ENCODE peak calls at places on chromosomes 11 and 22, in seven cellular contexts. One of them, this sample, is unnamed.

GRCh38 chr22:23216331-23217170 is 36.2 kb downstream of the BCR start:
- DNase-seq in SK-N-DZ: no peak
- DNase-seq in AML-193: peak
- DNase-seq in stimulated activated effector memory CD8-positive, alpha-beta T cell treated with anti-CD3 and anti-CD28 coated beads, Interleukin-12 subunit alpha, Interleukin-12 subunit beta, amount 100 ng/mL, for 72 hours: peak
- DNase-seq in effector memory CD8-positive, alpha-beta T cell: peak
- DNase-seq in NCI-H1105 treated with DMSO at 0.1 percent for 48 hours: no peak
- DNase-seq in stimulated activated CD4-positive, alpha-beta T cell treated with anti-CD3 and anti-CD28 coated beads, Interleukin-15, amount 100 ng/mL, for 1 hour: no peak
- DNase-seq in this sample: no peak

GRCh38 chr22:48981671-48982070 is 846.0 kb downstream of the BRD1 start:
- DNase-seq in SK-N-DZ: no peak
- DNase-seq in stimulated activated effector memory CD8-positive, alpha-beta T cell treated with anti-CD3 and anti-CD28 coated beads, Interleukin-12 subunit alpha, Interleukin-12 subunit beta, amount 100 ng/mL, for 72 hours: no peak
- DNase-seq in NCI-H1105 treated with DMSO at 0.1 percent for 48 hours: no peak
- DNase-seq in AML-193: no peak
- DNase-seq in stimulated activated CD4-positive, alpha-beta T cell treated with anti-CD3 and anti-CD28 coated beads, Interleukin-15, amount 100 ng/mL, for 1 hour: no peak
- DNase-seq in effector memory CD8-positive, alpha-beta T cell: no peak
- DNase-seq in this sample: no peak

GRCh38 chr11:64827451-64827839 is 17.0 kb downstream of the CDC42BPG start:
- DNase-seq in NCI-H1105 treated with DMSO at 0.1 percent for 48 hours: no peak
- DNase-seq in SK-N-DZ: no peak
- DNase-seq in stimulated activated effector memory CD8-positive, alpha-beta T cell treated with anti-CD3 and anti-CD28 coated beads, Interleukin-12 subunit alpha, Interleukin-12 subunit beta, amount 100 ng/mL, for 72 hours: no peak
- DNase-seq in AML-193: no peak
- DNase-seq in stimulated activated CD4-positive, alpha-beta T cell treated with anti-CD3 and anti-CD28 coated beads, Interleukin-15, amount 100 ng/mL, for 1 hour: no peak
- DNase-seq in effector memory CD8-positive, alpha-beta T cell: no peak
- DNase-seq in this sample: no peak

GRCh38 chr22:17336061-17336460 is 33.2 kb upstream of the CECR2 start:
- DNase-seq in effector memory CD8-positive, alpha-beta T cell: no peak
- DNase-seq in NCI-H1105 treated with DMSO at 0.1 percent for 48 hours: no peak
- DNase-seq in stimulated activated effector memory CD8-positive, alpha-beta T cell treated with anti-CD3 and anti-CD28 coated beads, Interleukin-12 subunit alpha, Interleukin-12 subunit beta, amount 100 ng/mL, for 72 hours: no peak
- DNase-seq in stimulated activated CD4-positive, alpha-beta T cell treated with anti-CD3 and anti-CD28 coated beads, Interleukin-15, amount 100 ng/mL, for 1 hour: no peak
- DNase-seq in AML-193: no peak
- DNase-seq in SK-N-DZ: no peak
- DNase-seq in this sample: no peak

GRCh38 chr11:117443269-117444186 is 115.9 kb downstream of the CEP164 start:
- DNase-seq in stimulated activated effector memory CD8-positive, alpha-beta T cell treated with anti-CD3 and anti-CD28 coated beads, Interleukin-12 subunit alpha, Interleukin-12 subunit beta, amount 100 ng/mL, for 72 hours: no peak
- DNase-seq in stimulated activated CD4-positive, alpha-beta T cell treated with anti-CD3 and anti-CD28 coated beads, Interleukin-15, amount 100 ng/mL, for 1 hour: no peak
- DNase-seq in NCI-H1105 treated with DMSO at 0.1 percent for 48 hours: peak
- DNase-seq in AML-193: no peak
- DNase-seq in SK-N-DZ: peak
- DNase-seq in effector memory CD8-positive, alpha-beta T cell: no peak
- DNase-seq in this sample: no peak

GRCh38 chr11:117192401-117192875 is 6.7 kb upstream of the TAGLN start:
- DNase-seq in effector memory CD8-positive, alpha-beta T cell: no peak
- DNase-seq in NCI-H1105 treated with DMSO at 0.1 percent for 48 hours: no peak
- DNase-seq in AML-193: no peak
- DNase-seq in SK-N-DZ: no peak
- DNase-seq in stimulated activated CD4-positive, alpha-beta T cell treated with anti-CD3 and anti-CD28 coated beads, Interleukin-15, amount 100 ng/mL, for 1 hour: no peak
- DNase-seq in stimulated activated effector memory CD8-positive, alpha-beta T cell treated with anti-CD3 and anti-CD28 coated beads, Interleukin-12 subunit alpha, Interleukin-12 subunit beta, amount 100 ng/mL, for 72 hours: no peak
- DNase-seq in this sample: no peak

GRCh38 chr11:7204778-7205177 is 46.9 kb upstream of the SYT9 start:
- DNase-seq in AML-193: no peak
- DNase-seq in SK-N-DZ: no peak
- DNase-seq in effector memory CD8-positive, alpha-beta T cell: no peak
- DNase-seq in NCI-H1105 treated with DMSO at 0.1 percent for 48 hours: no peak
- DNase-seq in stimulated activated effector memory CD8-positive, alpha-beta T cell treated with anti-CD3 and anti-CD28 coated beads, Interleukin-12 subunit alpha, Interleukin-12 subunit beta, amount 100 ng/mL, for 72 hours: no peak
- DNase-seq in stimulated activated CD4-positive, alpha-beta T cell treated with anti-CD3 and anti-CD28 coated beads, Interleukin-15, amount 100 ng/mL, for 1 hour: no peak
- DNase-seq in this sample: peak

GRCh38 chr11:73194593-73194992 is 23.5 kb upstream of the P2RY2 start:
- DNase-seq in stimulated activated CD4-positive, alpha-beta T cell treated with anti-CD3 and anti-CD28 coated beads, Interleukin-15, amount 100 ng/mL, for 1 hour: no peak
- DNase-seq in stimulated activated effector memory CD8-positive, alpha-beta T cell treated with anti-CD3 and anti-CD28 coated beads, Interleukin-12 subunit alpha, Interleukin-12 subunit beta, amount 100 ng/mL, for 72 hours: no peak
- DNase-seq in NCI-H1105 treated with DMSO at 0.1 percent for 48 hours: no peak
- DNase-seq in effector memory CD8-positive, alpha-beta T cell: no peak
- DNase-seq in AML-193: no peak
- DNase-seq in SK-N-DZ: no peak
- DNase-seq in this sample: no peak

GRCh38 chr22:37996079-37996478 is 11.7 kb upstream of the SOX10 start:
- DNase-seq in effector memory CD8-positive, alpha-beta T cell: no peak
- DNase-seq in stimulated activated effector memory CD8-positive, alpha-beta T cell treated with anti-CD3 and anti-CD28 coated beads, Interleukin-12 subunit alpha, Interleukin-12 subunit beta, amount 100 ng/mL, for 72 hours: no peak
- DNase-seq in AML-193: no peak
- DNase-seq in SK-N-DZ: no peak
- DNase-seq in NCI-H1105 treated with DMSO at 0.1 percent for 48 hours: no peak
- DNase-seq in stimulated activated CD4-positive, alpha-beta T cell treated with anti-CD3 and anti-CD28 coated beads, Interleukin-15, amount 100 ng/mL, for 1 hour: no peak
- DNase-seq in this sample: no peak

GRCh38 chr22:38167988-38168407 is 13.6 kb downstream of the PLA2G6 start:
- DNase-seq in stimulated activated effector memory CD8-positive, alpha-beta T cell treated with anti-CD3 and anti-CD28 coated beads, Interleukin-12 subunit alpha, Interleukin-12 subunit beta, amount 100 ng/mL, for 72 hours: no peak
- DNase-seq in AML-193: no peak
- DNase-seq in NCI-H1105 treated with DMSO at 0.1 percent for 48 hours: peak
- DNase-seq in SK-N-DZ: no peak
- DNase-seq in effector memory CD8-positive, alpha-beta T cell: no peak
- DNase-seq in stimulated activated CD4-positive, alpha-beta T cell treated with anti-CD3 and anti-CD28 coated beads, Interleukin-15, amount 100 ng/mL, for 1 hour: no peak
- DNase-seq in this sample: no peak

GRCh38 chr22:50612715-50613221 is 12.2 kb downstream of the MAPK8IP2 start:
- DNase-seq in stimulated activated CD4-positive, alpha-beta T cell treated with anti-CD3 and anti-CD28 coated beads, Interleukin-15, amount 100 ng/mL, for 1 hour: no peak
- DNase-seq in SK-N-DZ: no peak
- DNase-seq in AML-193: no peak
- DNase-seq in NCI-H1105 treated with DMSO at 0.1 percent for 48 hours: no peak
- DNase-seq in stimulated activated effector memory CD8-positive, alpha-beta T cell treated with anti-CD3 and anti-CD28 coated beads, Interleukin-12 subunit alpha, Interleukin-12 subunit beta, amount 100 ng/mL, for 72 hours: no peak
- DNase-seq in effector memory CD8-positive, alpha-beta T cell: no peak
- DNase-seq in this sample: no peak

GRCh38 chr11:44031549-44031948 is 16.2 kb upstream of the ACCSL start:
- DNase-seq in AML-193: no peak
- DNase-seq in NCI-H1105 treated with DMSO at 0.1 percent for 48 hours: no peak
- DNase-seq in effector memory CD8-positive, alpha-beta T cell: no peak
- DNase-seq in stimulated activated CD4-positive, alpha-beta T cell treated with anti-CD3 and anti-CD28 coated beads, Interleukin-15, amount 100 ng/mL, for 1 hour: no peak
- DNase-seq in SK-N-DZ: no peak
- DNase-seq in stimulated activated effector memory CD8-positive, alpha-beta T cell treated with anti-CD3 and anti-CD28 coated beads, Interleukin-12 subunit alpha, Interleukin-12 subunit beta, amount 100 ng/mL, for 72 hours: no peak
- DNase-seq in this sample: no peak

GRCh38 chr11:48114740-48115139 is 101.9 kb upstream of the OR4B1 start:
- DNase-seq in AML-193: no peak
- DNase-seq in NCI-H1105 treated with DMSO at 0.1 percent for 48 hours: no peak
- DNase-seq in SK-N-DZ: no peak
- DNase-seq in stimulated activated CD4-positive, alpha-beta T cell treated with anti-CD3 and anti-CD28 coated beads, Interleukin-15, amount 100 ng/mL, for 1 hour: no peak
- DNase-seq in stimulated activated effector memory CD8-positive, alpha-beta T cell treated with anti-CD3 and anti-CD28 coated beads, Interleukin-12 subunit alpha, Interleukin-12 subunit beta, amount 100 ng/mL, for 72 hours: no peak
- DNase-seq in effector memory CD8-positive, alpha-beta T cell: no peak
- DNase-seq in this sample: no peak

GRCh38 chr11:132649277-132649676 is 883.0 kb downstream of the OPCML start:
- DNase-seq in stimulated activated effector memory CD8-positive, alpha-beta T cell treated with anti-CD3 and anti-CD28 coated beads, Interleukin-12 subunit alpha, Interleukin-12 subunit beta, amount 100 ng/mL, for 72 hours: no peak
- DNase-seq in effector memory CD8-positive, alpha-beta T cell: no peak
- DNase-seq in NCI-H1105 treated with DMSO at 0.1 percent for 48 hours: no peak
- DNase-seq in SK-N-DZ: no peak
- DNase-seq in AML-193: no peak
- DNase-seq in stimulated activated CD4-positive, alpha-beta T cell treated with anti-CD3 and anti-CD28 coated beads, Interleukin-15, amount 100 ng/mL, for 1 hour: no peak
- DNase-seq in this sample: no peak

GRCh38 chr11:134032501-134033091 is 36.3 kb upstream of the JAM3 start:
- DNase-seq in stimulated activated CD4-positive, alpha-beta T cell treated with anti-CD3 and anti-CD28 coated beads, Interleukin-15, amount 100 ng/mL, for 1 hour: no peak
- DNase-seq in NCI-H1105 treated with DMSO at 0.1 percent for 48 hours: no peak
- DNase-seq in AML-193: no peak
- DNase-seq in SK-N-DZ: peak
- DNase-seq in effector memory CD8-positive, alpha-beta T cell: no peak
- DNase-seq in stimulated activated effector memory CD8-positive, alpha-beta T cell treated with anti-CD3 and anti-CD28 coated beads, Interleukin-12 subunit alpha, Interleukin-12 subunit beta, amount 100 ng/mL, for 72 hours: no peak
- DNase-seq in this sample: no peak